ENCODE peak calls at places on chromosomes 16 and 17, in nine cellular contexts. L, O, H, N, F, M, E, B and V are unnamed samples.

GRCh38 chr17:9350083-9350482 is 225.5 kb downstream of the STX8 start:
- DNase-seq in E (no peak), F (no peak), N (peak), M (no peak), B (no peak), L (no peak), H (no peak), O (no peak), V (no peak)

GRCh38 chr17:80931421-80932265 is 60.0 kb upstream of the CHMP6 start:
- DNase-seq in M (peak), E (no peak), F (no peak), L (peak), N (peak), B (no peak), O (no peak), H (no peak), V (no peak)

GRCh38 chr17:49708515-49709161 is 874 bp upstream of the SLC35B1 start:
- DNase-seq in F (peak), H (no peak), L (no peak), E (no peak), O (no peak), N (no peak), M (no peak), B (no peak), V (no peak)

GRCh38 chr16:57815987-57816745 is 13.9 kb upstream of the KIFC3 start:
- DNase-seq in E (peak), B (peak), O (no peak), H (peak), M (no peak), L (peak), N (peak), F (peak), V (peak)

GRCh38 chr17:76076765-76077581 is 2.0 kb upstream of the ZACN start:
- DNase-seq in H (no peak), B (no peak), N (no peak), E (peak), M (no peak), L (no peak), O (peak), F (no peak), V (no peak)

GRCh38 chr16:515175-515962 is 12.1 kb upstream of the CAPN15 start:
- DNase-seq in F (no peak), E (no peak), B (no peak), N (no peak), H (no peak), L (no peak), M (no peak), O (no peak), V (no peak)

GRCh38 chr17:1438593-1439083 is 17.4 kb downstream of the CRK start:
- DNase-seq in F (no peak), L (no peak), B (no peak), N (no peak), O (no peak), E (no peak), M (no peak), H (no peak), V (no peak)

GRCh38 chr16:68893710-68894705 is 50.7 kb downstream of the TANGO6 start:
- DNase-seq in B (no peak), F (no peak), M (peak), L (peak), O (no peak), E (no peak), N (no peak), H (peak), V (no peak)

GRCh38 chr17:47708312-47708863 is 14.4 kb downstream of the TBKBP1 start:
- DNase-seq in O (no peak), M (no peak), B (no peak), H (no peak), E (no peak), L (no peak), N (no peak), F (no peak), V (no peak)

GRCh38 chr17:17035490-17035889 is 6.8 kb upstream of the MPRIP start:
- DNase-seq in N (no peak), M (no peak), H (no peak), L (no peak), E (no peak), B (no peak), O (no peak), F (no peak), V (no peak)

GRCh38 chr16:84881702-84882521 is 62.1 kb downstream of the CRISPLD2 start:
- DNase-seq in B (no peak), M (no peak), E (no peak), N (peak), L (no peak), H (peak), O (no peak), F (peak), V (no peak)

GRCh38 chr17:44655983-44656700 is at the start of gene MEIOC:
- DNase-seq in O (peak), F (peak), L (peak), N (no peak), M (peak), E (peak), B (peak), H (no peak), V (no peak)

GRCh38 chr17:969767-970387 is 9.7 kb downstream of the NXN start:
- DNase-seq in N (no peak), F (no peak), B (no peak), L (no peak), M (peak), H (no peak), O (no peak), E (no peak), V (no peak)

GRCh38 chr16:69769404-69769803 is 7.3 kb downstream of the WWP2 start:
- DNase-seq in E (no peak), B (no peak), M (no peak), O (no peak), H (no peak), L (no peak), N (no peak), F (no peak), V (no peak)

GRCh38 chr17:11369570-11369969 is 128.6 kb downstream of the SHISA6 start:
- DNase-seq in B (no peak), F (no peak), O (no peak), E (no peak), L (no peak), N (no peak), M (no peak), H (no peak), V (no peak)

GRCh38 chr17:35765086-35765710 is 4.5 kb downstream of the C17orf50 start:
- DNase-seq in N (no peak), E (no peak), L (no peak), M (no peak), O (no peak), F (no peak), B (no peak), H (no peak), V (no peak)

GRCh38 chr17:75512946-75513666 is 2.2 kb downstream of the CASKIN2 start:
- DNase-seq in E (no peak), O (no peak), N (no peak), M (no peak), B (no peak), F (no peak), L (no peak), H (no peak), V (no peak)

GRCh38 chr17:39701012-39701783 is 1.3 kb downstream of the ERBB2 start:
- DNase-seq in L (no peak), N (no peak), H (no peak), O (no peak), E (no peak), B (no peak), M (no peak), F (no peak), V (no peak)

GRCh38 chr17:32350662-32351418 is 883 bp downstream of the ZNF207 start:
- DNase-seq in M (no peak), E (peak), B (no peak), H (peak), F (peak), L (peak), O (no peak), N (no peak), V (peak)

GRCh38 chr17:79803421-79803996 is 6.6 kb upstream of the CBX8 start:
- DNase-seq in H (no peak), O (no peak), N (no peak), E (no peak), L (no peak), F (no peak), B (no peak), M (no peak), V (no peak)

GRCh38 chr16:2194852-2195315 is 1.5 kb downstream of the CASKIN1 start:
- DNase-seq in N (no peak), F (peak), E (peak), B (no peak), L (peak), O (peak), M (peak), H (no peak), V (peak)

GRCh38 chr16:58098207-58099096 is 30.7 kb downstream of the CFAP20 start:
- DNase-seq in O (no peak), E (no peak), M (no peak), N (no peak), H (no peak), F (no peak), L (no peak), B (no peak), V (no peak)

GRCh38 chr16:15601212-15601879 is 41.6 kb downstream of the MARF1 start:
- DNase-seq in E (no peak), O (no peak), F (no peak), L (peak), M (no peak), N (no peak), H (no peak), B (no peak), V (no peak)

GRCh38 chr17:46026045-46026814 is 27.2 kb downstream of the STH start:
- DNase-seq in H (peak), O (no peak), L (no peak), B (no peak), M (no peak), N (no peak), F (no peak), E (no peak), V (no peak)

GRCh38 chr17:40559016-40559853 is 6.0 kb downstream of the CCR7 start:
- DNase-seq in M (no peak), N (no peak), L (no peak), H (no peak), O (no peak), E (no peak), F (no peak), B (no peak), V (no peak)

GRCh38 chr16:67723151-67723915 is 4.2 kb upstream of the GFOD2 start:
- DNase-seq in N (peak), O (no peak), L (no peak), H (no peak), B (no peak), M (no peak), E (no peak), F (no peak), V (no peak)